ENCODE peak calls at places on chromosomes 16 and 17, in eight cellular contexts. W, S, Y, P, N, J, K and A are unnamed samples.

GRCh38 chr16:83970430-83970815 is 2.4 kb downstream of the NECAB2 start:
- DNase-seq in P (no peak), Y (no peak), S (no peak), J (no peak), W (no peak), K (no peak), N (no peak), A (no peak)

GRCh38 chr16:28105954-28106353 is 42.4 kb upstream of the GSG1L start:
- DNase-seq in W (no peak), N (no peak), Y (no peak), J (no peak), S (no peak), K (no peak), P (no peak), A (no peak)

GRCh38 chr16:66304961-66305360 is 61.5 kb upstream of the CDH5 start:
- DNase-seq in W (no peak), J (no peak), K (no peak), Y (no peak), S (no peak), N (no peak), P (no peak), A (no peak)

GRCh38 chr17:52159159-52159809 is 770 bp upstream of the CA10 start:
- DNase-seq in N (no peak), P (no peak), J (no peak), S (no peak), W (no peak), Y (no peak), K (peak; percentile 62), A (peak; percentile 22)

GRCh38 chr17:50559674-50560184 is 786 bp upstream of the CACNA1G start:
- DNase-seq in N (no peak), S (peak; percentile 83), K (peak; percentile 82), J (peak; percentile 85), Y (peak; percentile 35), W (peak; percentile 64), P (peak; percentile 88), A (peak; percentile 98)

GRCh38 chr16:20915733-20916132 is 15.2 kb downstream of the LYRM1 start:
- DNase-seq in S (no peak), W (no peak), N (no peak), J (no peak), P (no peak), Y (no peak), K (no peak), A (no peak)

GRCh38 chr17:60311186-60311585 is 80.7 kb downstream of the USP32 start:
- DNase-seq in N (no peak), K (no peak), Y (no peak), W (no peak), P (no peak), J (no peak), S (peak; percentile 37), A (no peak)

GRCh38 chr17:876272-876671 is 94.1 kb downstream of the MRM3 start:
- DNase-seq in N (no peak), W (no peak), S (no peak), P (no peak), Y (no peak), K (no peak), J (no peak), A (peak; percentile 52)

GRCh38 chr17:65678534-65678933 is 117.1 kb upstream of the AXIN2 start:
- DNase-seq in K (no peak), N (no peak), P (no peak), J (no peak), S (peak; percentile 50), Y (no peak), W (no peak), A (no peak)

GRCh38 chr17:48181653-48182052 is 74.1 kb downstream of the SNX11 start:
- DNase-seq in K (no peak), S (peak; percentile 36), Y (peak; percentile 69), N (no peak), J (peak; percentile 21), P (peak; percentile 60), W (peak; percentile 44), A (peak; percentile 78)

GRCh38 chr17:55410722-55411462 is 10.7 kb downstream of the MMD start:
- DNase-seq in W (no peak), N (no peak), Y (peak; percentile 97), K (peak; percentile 53), S (peak; percentile 56), P (no peak), J (no peak), A (no peak)

GRCh38 chr17:42775534-42776098 is 2.4 kb downstream of the VPS25 start:
- DNase-seq in W (no peak), Y (no peak), K (no peak), S (peak; percentile 57), J (no peak), P (no peak), N (no peak), A (no peak)

GRCh38 chr17:57463103-57463885 is 207.0 kb downstream of the MSI2 start:
- DNase-seq in K (no peak), N (no peak), Y (peak; percentile 73), J (no peak), P (no peak), W (no peak), S (peak; percentile 92), A (no peak)

GRCh38 chr16:2282866-2283555 is 15.1 kb upstream of the RNPS1 start:
- DNase-seq in S (no peak), K (no peak), N (no peak), J (no peak), W (no peak), P (no peak), Y (no peak), A (no peak)

GRCh38 chr16:73176577-73177013 is 128.7 kb upstream of the ZFHX3 start:
- DNase-seq in W (peak; percentile 48), S (peak; percentile 96), N (no peak), J (peak; percentile 27), Y (peak; percentile 65), K (no peak), P (peak; percentile 27), A (no peak)

GRCh38 chr16:53089434-53090270 is 34.9 kb downstream of the CHD9 start:
- DNase-seq in W (no peak), P (peak; percentile 65), S (peak; percentile 49), Y (no peak), J (peak; percentile 32), K (no peak), N (no peak), A (peak; percentile 59)

GRCh38 chr16:27268376-27269299 is at the start of gene NSMCE1:
- DNase-seq in W (peak; percentile 91), K (peak; percentile 96), J (peak; percentile 96), N (peak; percentile 98), P (peak; percentile 92), S (peak; percentile 97), Y (peak; percentile 94), A (peak; percentile 97)

GRCh38 chr16:59993101-59993500 is 1259.0 kb upstream of the GOT2 start:
- DNase-seq in W (no peak), Y (peak; percentile 3), K (no peak), S (no peak), J (peak; percentile 52), P (no peak), N (no peak), A (no peak)

GRCh38 chr17:17041018-17041521 is 1.2 kb upstream of the MPRIP start:
- DNase-seq in W (no peak), K (no peak), N (no peak), S (peak; percentile 88), J (peak; percentile 66), P (no peak), Y (peak; percentile 82), A (no peak)
- H3K4me3 ChIP-seq in W (peak overlapping the region; percentile 59), K (no peak overlapping the region), N (no peak overlapping the region), S (peak overlapping the region; percentile 78), J (no peak overlapping the region), P (peak overlapping the region; percentile 55), Y (peak overlapping the region; percentile 79), A (peak overlapping the region; percentile 82)

DNA sequence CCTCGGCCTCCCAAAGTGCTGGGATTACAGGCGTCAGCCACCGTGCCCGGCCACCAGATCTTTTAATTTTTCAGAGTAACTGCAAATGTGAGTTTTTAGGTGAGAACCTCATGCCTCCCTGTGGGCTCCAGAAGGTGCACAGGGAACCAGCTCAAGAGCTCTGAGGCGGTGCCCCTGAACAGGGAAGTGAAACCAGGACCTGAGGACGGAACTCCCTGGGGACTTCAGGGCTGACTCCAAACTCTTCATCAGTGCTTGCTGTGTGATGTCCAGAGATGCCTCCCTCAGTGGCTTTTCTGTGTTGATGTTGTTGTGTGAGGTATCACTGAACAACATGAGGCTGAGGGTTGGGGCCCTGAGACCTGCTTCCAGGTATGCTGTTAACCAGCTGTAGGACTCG is 23.8 kb downstream of the SLC12A3 start:
- DNase-seq in P (no peak), J (no peak), K (no peak), S (no peak), Y (no peak), W (no peak), N (peak; percentile 93), A (no peak)
- TF ChIP-seq EZH2phosphoT487 in P (no peak), J (no peak), K (no peak), S (no peak), Y (no peak), W (no peak), N (no peak), A (no peak)

GRCh38 chr17:15398736-15399331 is 57.4 kb upstream of the TEKT3 start:
- DNase-seq in W (no peak), P (no peak), Y (peak; percentile 93), N (no peak), J (peak; percentile 40), S (peak; percentile 88), K (peak; percentile 52), A (no peak)
- H3K4me3 ChIP-seq in W (no peak overlapping the region), P (no peak overlapping the region), Y (peak overlapping the region; percentile 17), N (no peak overlapping the region), J (no peak overlapping the region), S (peak overlapping the region; percentile 50), K (no peak overlapping the region), A (no peak overlapping the region)

GRCh38 chr16:22624038-22624656 is 113.5 kb downstream of the NPIPB5 start:
- DNase-seq in P (no peak), W (no peak), N (no peak), K (peak; percentile 62), S (no peak), Y (no peak), J (no peak), A (no peak)
- TF ChIP-seq EZH2phosphoT487 in P (no peak), W (no peak), N (no peak), K (no peak), S (no peak), Y (no peak), J (no peak), A (no peak)

GRCh38 chr17:76091526-76092285 is 11.9 kb downstream of the EXOC7 start:
- DNase-seq in Y (no peak), J (no peak), W (no peak), S (no peak), P (no peak), N (no peak), K (no peak), A (no peak)
- H3K4me3 ChIP-seq in Y (no peak overlapping the region), J (no peak overlapping the region), W (no peak overlapping the region), S (no peak overlapping the region), P (no peak overlapping the region), N (no peak overlapping the region), K (no peak overlapping the region), A (no peak overlapping the region)

DNA sequence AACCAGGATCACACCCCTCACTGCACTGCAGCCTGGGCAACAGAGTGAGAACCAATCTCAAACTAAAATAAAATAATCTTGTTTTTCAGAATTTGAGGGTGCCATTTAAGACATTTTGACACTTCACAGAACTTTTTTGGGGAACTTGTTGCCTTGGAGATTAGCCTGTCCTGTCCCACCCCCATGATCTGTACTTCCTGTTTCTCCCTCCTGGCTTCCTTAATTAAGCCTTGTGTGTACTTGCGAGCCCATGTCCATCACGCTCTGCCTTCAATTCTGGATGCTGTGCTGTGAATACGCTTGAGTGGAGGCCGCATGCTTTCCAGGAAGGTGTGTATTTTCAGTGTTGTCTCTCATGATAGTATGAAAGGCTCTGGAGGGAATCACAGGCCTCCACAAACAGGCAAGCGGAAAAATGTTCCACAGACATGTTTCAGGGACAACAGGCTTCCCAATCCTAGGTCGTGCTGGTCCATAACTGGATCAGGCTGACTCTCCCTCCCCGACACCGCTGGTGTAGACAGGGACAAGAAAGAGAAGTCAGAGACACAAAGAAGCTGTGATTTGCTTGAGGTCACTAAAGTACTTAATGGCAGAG is 56.9 kb downstream of the NOS2 start:
- DNase-seq in P (no peak), K (no peak), W (no peak), S (no peak), Y (no peak), J (no peak), N (no peak), A (no peak)
- TF ChIP-seq EZH2phosphoT487 in P (no peak), K (no peak), W (no peak), S (no peak), Y (no peak), J (no peak), N (no peak), A (no peak)